ENCODE peak calls at places on chromosomes 2 and 18, in seven cellular contexts. X is nephron progenitor cell; V is activated CD8-positive, alpha-beta T cell treated with anti-CD3 and anti-CD28 coated beads for 36 hours; E is activated naive CD4-positive, alpha-beta T cell; I is SK-N-DZ; T is left colon; Y is NCI-H1417. K is an unnamed sample.

GRCh38 chr2:146821836-146822316 is 1023.0 kb upstream of the ACVR2A start:
- DNase-seq in E (no peak), T (no peak), X (no peak), I (no peak), V (no peak), Y (no peak), K (peak; percentile 57)

GRCh38 chr18:22667616-22668422 is 250.1 kb upstream of the CTAGE1 start:
- DNase-seq in X (no peak), Y (no peak), T (no peak), V (no peak), E (no peak), I (no peak), K (peak; percentile 62)

GRCh38 chr2:149715005-149715592 is 127.5 kb upstream of the MMADHC start:
- DNase-seq in X (no peak), E (no peak), Y (peak; percentile 3), T (peak; percentile 8), V (no peak), I (peak; percentile 52), K (no peak)

GRCh38 chr2:212528106-212528856 is 10.3 kb downstream of the ERBB4 start:
- DNase-seq in X (no peak), V (no peak), I (no peak), E (no peak), Y (no peak), T (no peak), K (no peak)

GRCh38 chr2:231068525-231069222 is 12.0 kb downstream of the PSMD1 start:
- DNase-seq in E (no peak), X (no peak), I (no peak), T (no peak), Y (no peak), V (peak; percentile 17), K (no peak)

GRCh38 chr2:58923869-58924268 is 682.7 kb upstream of the FANCL start:
- DNase-seq in E (no peak), T (no peak), V (no peak), X (no peak), Y (no peak), I (no peak), K (peak; percentile 88)

GRCh38 chr2:88880441-88880953 is 189.0 kb downstream of the RPIA start:
- DNase-seq in X (peak; percentile 2), T (peak; percentile 26), V (peak; percentile 39), E (no peak), Y (peak; percentile 28), I (peak; percentile 44), K (peak; percentile 6)

GRCh38 chr2:3453196-3453845 is 66.0 kb downstream of the ADI1 start:
- DNase-seq in X (no peak), E (no peak), V (no peak), I (no peak), Y (no peak), T (no peak), K (no peak)